ENCODE peak calls at places on chromosomes 11 and 22, in four cellular contexts. M, J, U and S are unnamed samples.

GRCh38 chr22:44337658-44338004 is 24.9 kb upstream of the SHISAL1 start:
- DNase-seq in M (no peak), J (peak; percentile 77), U (no peak), S (no peak)

GRCh38 chr22:23888615-23889401 is 5.4 kb upstream of the MIF start:
- DNase-seq in M (no peak), J (peak; percentile 13), U (no peak), S (peak; percentile 46)

GRCh38 chr11:95575517-95575916 is 214.1 kb downstream of the FAM76B start:
- DNase-seq in M (no peak), J (no peak), U (no peak), S (no peak)

GRCh38 chr22:24730864-24731263 is 43.7 kb downstream of the PIWIL3 start:
- DNase-seq in M (no peak), J (no peak), U (no peak), S (no peak)

GRCh38 chr11:2517016-2517385 is 72.2 kb downstream of the KCNQ1 start:
- DNase-seq in M (no peak), J (no peak), U (no peak), S (no peak)

GRCh38 chr11:70343631-70344030 is 54.7 kb upstream of the CTTN start:
- DNase-seq in M (no peak), J (no peak), U (no peak), S (no peak)

GRCh38 chr22:35517769-35518530 is 22.7 kb upstream of the RASD2 start:
- DNase-seq in M (no peak), J (no peak), U (no peak), S (no peak)

GRCh38 chr11:79242616-79243015 is 198.2 kb downstream of the TENM4 start:
- DNase-seq in M (no peak), J (no peak), U (no peak), S (no peak)

GRCh38 chr11:46520971-46521745 is 72.7 kb downstream of the AMBRA1 start:
- DNase-seq in M (no peak), J (no peak), U (no peak), S (no peak)

GRCh38 chr11:74278721-74279148 is 32.7 kb downstream of the P4HA3 start:
- DNase-seq in M (no peak), J (no peak), U (no peak), S (no peak)

GRCh38 chr11:44036811-44037657 is 10.7 kb upstream of the ACCSL start:
- DNase-seq in M (no peak), J (peak; percentile 80), U (no peak), S (peak; percentile 88)

GRCh38 chr22:40224702-40225101 is 47.0 kb downstream of the TNRC6B start:
- DNase-seq in M (peak; percentile 19), J (no peak), U (peak; percentile 36), S (no peak)

GRCh38 chr22:28410050-28410816 is 269.4 kb downstream of the TTC28 start:
- DNase-seq in M (no peak), J (no peak), U (no peak), S (no peak)

GRCh38 chr11:129973809-129974208 is 28.8 kb downstream of the PRDM10 start:
- DNase-seq in M (no peak), J (no peak), U (no peak), S (no peak)

GRCh38 chr11:2110521-2110920 is 28.7 kb downstream of the IGF2 start:
- DNase-seq in M (no peak), J (no peak), U (no peak), S (no peak)

GRCh38 chr11:2477254-2477653 is 32.4 kb downstream of the KCNQ1 start:
- DNase-seq in M (no peak), J (no peak), U (no peak), S (no peak)

GRCh38 chr11:77179681-77180080 is 51.6 kb downstream of the MYO7A start:
- DNase-seq in M (no peak), J (no peak), U (no peak), S (no peak)

GRCh38 chr11:61598886-61599868 is 18.3 kb upstream of the SYT7 start:
- DNase-seq in M (no peak), J (no peak), U (no peak), S (no peak)

GRCh38 chr11:118658372-118659313 is 20.8 kb downstream of the TREH start:
- DNase-seq in M (no peak), J (no peak), U (no peak), S (no peak)

GRCh38 chr11:61499816-61500491 is 8.6 kb upstream of the LRRC10B start:
- DNase-seq in M (no peak), J (no peak), U (no peak), S (no peak)

GRCh38 chr11:12693075-12693473 is 18.9 kb downstream of the TEAD1 start:
- DNase-seq in M (no peak), J (no peak), U (no peak), S (no peak)

GRCh38 chr11:35127619-35128018 is 11.4 kb upstream of the CD44 start:
- DNase-seq in M (no peak), J (no peak), U (no peak), S (no peak)

GRCh38 chr11:26551186-26551801 is 20.8 kb downstream of the MUC15 start:
- DNase-seq in M (no peak), J (no peak), U (no peak), S (no peak)

GRCh38 chr11:77175021-77175842 is 47.2 kb downstream of the MYO7A start:
- DNase-seq in M (no peak), J (no peak), U (no peak), S (peak; percentile 5)

GRCh38 chr11:128311742-128312719 is 275.3 kb downstream of the ETS1 start:
- DNase-seq in M (no peak), J (no peak), U (no peak), S (no peak)

GRCh38 chr11:19703211-19703610 is 9.4 kb upstream of the NAV2 start:
- DNase-seq in M (no peak), J (no peak), U (no peak), S (no peak)

GRCh38 chr11:44823920-44824704 is 97.3 kb downstream of the TSPAN18 start:
- DNase-seq in M (no peak), J (no peak), U (no peak), S (no peak)

GRCh38 chr11:63639195-63639832 is 25.1 kb upstream of the PLAAT3 start:
- DNase-seq in M (no peak), J (no peak), U (no peak), S (peak; percentile 13)